ENCODE peak calls at places on chromosome 16, in four cellular contexts. S is mammary epithelial cell, V is lower leg skin, D is GM12865. A is an unnamed sample.

GRCh38 chr16:17607624-17608023 is 136.9 kb upstream of the XYLT1 start:
- DNase-seq in S (no peak), V (no peak), D (no peak), A (no peak)

GRCh38 chr16:745739-746138 is 4.9 kb upstream of the CIAO3 start:
- DNase-seq in S (no peak), V (no peak), D (no peak), A (peak)

GRCh38 chr16:2904100-2904921 is 7.4 kb upstream of the FLYWCH1 start:
- DNase-seq in S (peak), V (peak), D (peak), A (peak)

GRCh38 chr16:84928679-84929420 is 82.5 kb downstream of the ZDHHC7 start:
- DNase-seq in S (no peak), V (peak), D (no peak), A (no peak)

GRCh38 chr16:1975432-1976215 is 3.8 kb downstream of the TBL3 start:
- DNase-seq in S (no peak), V (no peak), D (no peak), A (no peak)

GRCh38 chr16:70676571-70677498 is 9.0 kb downstream of the MTSS2 start:
- DNase-seq in S (no peak), V (no peak), D (no peak), A (no peak)

GRCh38 chr16:14640538-14640937 is 7.8 kb downstream of the BFAR start:
- DNase-seq in S (peak), V (no peak), D (no peak), A (no peak)

GRCh38 chr16:84851192-84852127 is 31.7 kb downstream of the CRISPLD2 start:
- DNase-seq in S (peak), V (no peak), D (no peak), A (no peak)

GRCh38 chr16:8828541-8829165 is 31.0 kb downstream of the PMM2 start:
- DNase-seq in S (peak), V (no peak), D (no peak), A (no peak)

GRCh38 chr16:27323781-27324561 is 10.2 kb downstream of the IL4R start:
- DNase-seq in S (no peak), V (no peak), D (no peak), A (no peak)

GRCh38 chr16:84885024-84885910 is 65.5 kb downstream of the CRISPLD2 start:
- DNase-seq in S (peak), V (no peak), D (no peak), A (no peak)

GRCh38 chr16:28974007-28974436 is 556 bp upstream of the SPNS1 start:
- DNase-seq in S (peak), V (no peak), D (peak), A (peak)

GRCh38 chr16:85172465-85173071 is 60.3 kb upstream of the CIBAR2 start:
- DNase-seq in S (no peak), V (no peak), D (peak), A (peak)

GRCh38 chr16:89014611-89015230 is 37.7 kb upstream of the CBFA2T3 start:
- DNase-seq in S (no peak), V (no peak), D (no peak), A (no peak)

GRCh38 chr16:70568601-70569217 is 45.1 kb downstream of the SF3B3 start:
- DNase-seq in S (peak), V (no peak), D (no peak), A (no peak)

GRCh38 chr16:85129846-85130706 is 17.8 kb upstream of the CIBAR2 start:
- DNase-seq in S (no peak), V (no peak), D (no peak), A (no peak)

GRCh38 chr16:81466351-81466960 is 21.8 kb downstream of the CMIP start:
- DNase-seq in S (no peak), V (no peak), D (no peak), A (no peak)

GRCh38 chr16:51024703-51025102 is 126.4 kb downstream of the SALL1 start:
- DNase-seq in S (no peak), V (no peak), D (no peak), A (no peak)

GRCh38 chr16:11572301-11572995 is 14.3 kb downstream of the LITAF start:
- DNase-seq in S (no peak), V (no peak), D (no peak), A (no peak)

GRCh38 chr16:3574195-3574594 is 3.0 kb downstream of the NLRC3 start:
- DNase-seq in S (no peak), V (no peak), D (no peak), A (no peak)

GRCh38 chr16:68062910-68063393 is 22.2 kb upstream of the NFATC3 start:
- DNase-seq in S (no peak), V (no peak), D (no peak), A (no peak)

GRCh38 chr16:55322327-55322726 is 1.7 kb upstream of the IRX6 start:
- DNase-seq in S (no peak), V (no peak), D (no peak), A (no peak)

GRCh38 chr16:73228649-73229048 is 180.7 kb upstream of the ZFHX3 start:
- DNase-seq in S (no peak), V (no peak), D (no peak), A (no peak)

GRCh38 chr16:85567101-85567866 is 45.8 kb upstream of the GSE1 start:
- DNase-seq in S (no peak), V (no peak), D (no peak), A (no peak)

GRCh38 chr16:66517586-66518263 is 32.2 kb downstream of the TK2 start:
- DNase-seq in S (no peak), V (no peak), D (no peak), A (no peak)

GRCh38 chr16:81823111-81823510 is 44.0 kb downstream of the PLCG2 start:
- DNase-seq in S (no peak), V (no peak), D (peak), A (peak)

GRCh38 chr16:46883690-46884512 is at the start of gene GPT2:
- DNase-seq in S (peak), V (peak), D (peak), A (peak)

GRCh38 chr16:75108792-75109731 is 7.5 kb downstream of the LDHD start:
- DNase-seq in S (peak), V (peak), D (peak), A (no peak)

GRCh38 chr16:53745126-53745525 is 41.2 kb downstream of the FTO start:
- DNase-seq in S (peak), V (peak), D (no peak), A (no peak)

GRCh38 chr16:85312642-85313540 is 200.6 kb upstream of the CIBAR2 start:
- DNase-seq in S (no peak), V (no peak), D (no peak), A (no peak)

GRCh38 chr16:55559233-55559632 is 7.3 kb upstream of the CAPNS2 start:
- DNase-seq in S (peak), V (no peak), D (no peak), A (no peak)

GRCh38 chr16:11632455-11632921 is 35.8 kb upstream of the SNN start:
- DNase-seq in S (no peak), V (no peak), D (no peak), A (no peak)

GRCh38 chr16:13961099-13961811 is 41.3 kb downstream of the ERCC4 start:
- DNase-seq in S (no peak), V (no peak), D (no peak), A (no peak)

GRCh38 chr16:80994451-80994850 is 12.2 kb downstream of the CMC2 start:
- DNase-seq in S (no peak), V (no peak), D (no peak), A (no peak)

GRCh38 chr16:88465387-88465983 is 12.4 kb downstream of the ZFPM1 start:
- DNase-seq in S (no peak), V (no peak), D (no peak), A (no peak)

GRCh38 chr16:30416624-30417298 is 9.4 kb downstream of the ZNF771 start:
- DNase-seq in S (no peak), V (no peak), D (no peak), A (no peak)

GRCh38 chr16:85945424-85945751 is 46.4 kb downstream of the IRF8 start:
- DNase-seq in S (no peak), V (no peak), D (peak), A (no peak)

GRCh38 chr16:10937068-10937859 is 5.0 kb downstream of the DEXI start:
- DNase-seq in S (no peak), V (no peak), D (no peak), A (no peak)

GRCh38 chr16:14486520-14487303 is 143.3 kb downstream of the PARN start:
- DNase-seq in S (peak), V (peak), D (no peak), A (no peak)

GRCh38 chr16:23651943-23652468 is 10.7 kb downstream of the DCTN5 start:
- DNase-seq in S (no peak), V (no peak), D (peak), A (no peak)
- TF ChIP-seq CTCF in S (no peak), V (no peak), D (no peak), A (no peak)

DNA sequence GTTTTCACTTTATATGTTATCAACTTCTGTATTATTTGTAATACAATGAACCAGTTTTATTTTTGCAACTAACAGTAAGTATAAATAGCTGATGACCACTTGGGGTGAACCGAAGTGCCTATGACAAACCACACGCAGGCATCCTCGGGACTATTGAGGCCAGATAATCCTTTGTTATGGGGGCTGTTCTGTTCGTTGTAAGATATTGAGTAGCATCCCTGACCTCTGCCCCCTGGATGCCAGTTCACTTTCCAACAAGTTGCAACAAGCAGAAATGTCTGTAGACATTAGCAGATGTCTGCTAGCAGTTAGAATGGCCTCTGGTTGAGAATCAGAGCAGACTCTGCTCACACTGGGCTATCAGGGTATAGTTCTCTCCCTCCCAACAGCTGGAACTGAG is 277.0 kb downstream of the WWOX start:
- DNase-seq in S (no peak), V (no peak), D (no peak), A (no peak)
- TF ChIP-seq CTCF in S (no peak), V (no peak), D (no peak), A (no peak)

DNA sequence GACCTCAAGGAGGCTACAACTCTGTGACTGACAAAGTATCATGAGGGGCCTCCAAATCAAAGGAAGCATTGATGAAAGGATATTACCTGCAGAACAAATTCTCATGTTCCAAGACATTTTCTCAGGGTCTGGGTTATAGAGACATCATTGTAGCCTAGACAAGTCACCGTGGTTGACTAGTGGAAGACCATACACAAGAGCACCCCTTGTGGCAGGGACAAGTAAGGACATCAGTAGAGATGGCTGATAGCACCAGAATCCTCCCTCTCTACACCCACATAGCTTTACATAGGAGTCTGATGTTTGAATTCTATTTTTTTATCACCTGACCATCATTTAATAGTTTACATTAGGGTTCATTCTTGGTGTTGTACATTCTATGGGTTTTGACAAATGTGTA is 32.5 kb upstream of the CDH8 start:
- DNase-seq in S (no peak), V (no peak), D (peak), A (no peak)
- TF ChIP-seq CTCF in S (peak), V (no peak), D (peak), A (no peak)

DNA sequence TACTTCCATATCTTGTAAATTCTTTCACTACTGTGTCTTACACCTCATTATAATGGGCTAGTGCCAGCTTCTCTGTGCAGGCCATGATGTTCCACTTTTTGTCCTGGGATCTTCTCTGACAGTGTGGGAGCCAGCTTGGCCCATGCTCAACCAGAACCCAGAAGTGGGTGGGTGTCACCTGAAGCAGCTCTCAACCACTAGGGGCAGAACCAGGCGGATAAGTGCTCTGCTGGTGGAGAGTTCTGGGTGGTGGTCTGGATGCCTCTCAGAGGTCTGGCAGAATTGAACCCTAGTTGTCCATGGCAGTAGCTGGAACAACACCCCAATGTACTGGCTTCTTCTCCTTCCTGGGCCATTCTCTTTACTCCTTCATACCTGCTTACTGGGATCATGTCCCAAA is 254.1 kb upstream of the N4BP1 start:
- DNase-seq in S (no peak), V (no peak), D (no peak), A (no peak)
- TF ChIP-seq CTCF in S (no peak), V (no peak), D (no peak), A (no peak)

GRCh38 chr16:87076950-87077749 is 240.0 kb downstream of the C16orf95 start:
- DNase-seq in S (peak), V (no peak), D (peak), A (peak)
- TF ChIP-seq CTCF in S (peak), V (no peak), D (peak), A (peak)

GRCh38 chr16:87190288-87191240 is 126.6 kb downstream of the C16orf95 start:
- DNase-seq in S (no peak), V (no peak), D (no peak), A (no peak)
- TF ChIP-seq CTCF in S (peak), V (no peak), D (no peak), A (no peak)

GRCh38 chr16:79838860-79839259 is 238.3 kb upstream of the MAF start:
- DNase-seq in S (no peak), V (no peak), D (no peak), A (no peak)

GRCh38 chr16:79833559-79833958 is 233.0 kb upstream of the MAF start:
- DNase-seq in S (no peak), V (no peak), D (no peak), A (no peak)

GRCh38 chr16:79839450-79839849 is 238.9 kb upstream of the MAF start:
- DNase-seq in S (no peak), V (no peak), D (no peak), A (no peak)

GRCh38 chr16:79834720-79835119 is 234.2 kb upstream of the MAF start:
- DNase-seq in S (no peak), V (no peak), D (no peak), A (no peak)

GRCh38 chr16:79836129-79836528 is 235.6 kb upstream of the MAF start:
- DNase-seq in S (no peak), V (no peak), D (no peak), A (no peak)
- TF ChIP-seq CTCF in S (no peak), V (no peak), D (no peak), A (no peak)

GRCh38 chr16:65225488-65225887 is 103.6 kb upstream of the CDH11 start:
- DNase-seq in S (no peak), V (no peak), D (no peak), A (no peak)

GRCh38 chr16:65226077-65226476 is 104.2 kb upstream of the CDH11 start:
- DNase-seq in S (no peak), V (no peak), D (no peak), A (no peak)

GRCh38 chr16:65224471-65224870 is 102.6 kb upstream of the CDH11 start:
- DNase-seq in S (no peak), V (no peak), D (no peak), A (no peak)

GRCh38 chr16:65223335-65223734 is 101.5 kb upstream of the CDH11 start:
- DNase-seq in S (no peak), V (no peak), D (no peak), A (no peak)

GRCh38 chr16:65224994-65225393 is 103.1 kb upstream of the CDH11 start:
- DNase-seq in S (no peak), V (no peak), D (no peak), A (no peak)
- TF ChIP-seq CTCF in S (no peak), V (no peak), D (no peak), A (no peak)

GRCh38 chr16:57132470-57132869 is 40.1 kb downstream of the CPNE2 start:
- DNase-seq in S (no peak), V (no peak), D (peak), A (no peak)

GRCh38 chr16:57134982-57135381 is 42.6 kb downstream of the CPNE2 start:
- DNase-seq in S (no peak), V (no peak), D (peak), A (no peak)

GRCh38 chr16:57131351-57131970 is 39.1 kb downstream of the CPNE2 start:
- DNase-seq in S (no peak), V (no peak), D (no peak), A (no peak)

GRCh38 chr16:57133911-57134310 is 41.5 kb downstream of the CPNE2 start:
- DNase-seq in S (no peak), V (no peak), D (no peak), A (no peak)

GRCh38 chr16:57133101-57133500 is 40.7 kb downstream of the CPNE2 start:
- DNase-seq in S (no peak), V (no peak), D (no peak), A (no peak)
- TF ChIP-seq CTCF in S (no peak), V (no peak), D (no peak), A (no peak)

A was measured in GM20000.